ENCODE peak calls at places on chromosomes 11 and 22, in seven cellular contexts. One of them, this sample, is unnamed.

GRCh38 chr11:79314906-79315689 is 125.7 kb downstream of the TENM4 start:
- DNase-seq in RCC 7860: no peak
- DNase-seq in ureter: no peak
- DNase-seq in activated T-helper 9 cell treated with anti-CD3 and anti-CD28 coated beads, Interleukin-2, amount 50 U/mL, for 16 hours: no peak
- DNase-seq in GM12891: no peak
- DNase-seq in foreskin fibroblast: peak; percentile 21
- DNase-seq in AG10803: peak; percentile 11
- DNase-seq in this sample: peak; percentile 36

GRCh38 chr11:34425360-34425759 is 13.4 kb upstream of the CAT start:
- DNase-seq in RCC 7860: no peak
- DNase-seq in ureter: no peak
- DNase-seq in activated T-helper 9 cell treated with anti-CD3 and anti-CD28 coated beads, Interleukin-2, amount 50 U/mL, for 16 hours: no peak
- DNase-seq in GM12891: no peak
- DNase-seq in foreskin fibroblast: no peak
- DNase-seq in AG10803: no peak
- DNase-seq in this sample: no peak

GRCh38 chr11:122850076-122850631 is 11.9 kb downstream of the CRTAM start:
- DNase-seq in RCC 7860: peak; percentile 88
- DNase-seq in ureter: no peak
- DNase-seq in activated T-helper 9 cell treated with anti-CD3 and anti-CD28 coated beads, Interleukin-2, amount 50 U/mL, for 16 hours: peak; percentile 6
- DNase-seq in GM12891: no peak
- DNase-seq in foreskin fibroblast: peak; percentile 44
- DNase-seq in AG10803: no peak
- DNase-seq in this sample: no peak

GRCh38 chr22:20724676-20725454 is 49.0 kb upstream of the SERPIND1 start:
- DNase-seq in RCC 7860: no peak
- DNase-seq in ureter: no peak
- DNase-seq in activated T-helper 9 cell treated with anti-CD3 and anti-CD28 coated beads, Interleukin-2, amount 50 U/mL, for 16 hours: no peak
- DNase-seq in GM12891: no peak
- DNase-seq in foreskin fibroblast: no peak
- DNase-seq in AG10803: no peak
- DNase-seq in this sample: no peak

GRCh38 chr11:2498750-2499149 is 53.9 kb downstream of the KCNQ1 start:
- DNase-seq in RCC 7860: no peak
- DNase-seq in ureter: no peak
- DNase-seq in activated T-helper 9 cell treated with anti-CD3 and anti-CD28 coated beads, Interleukin-2, amount 50 U/mL, for 16 hours: no peak
- DNase-seq in GM12891: no peak
- DNase-seq in foreskin fibroblast: no peak
- DNase-seq in AG10803: no peak
- DNase-seq in this sample: no peak

GRCh38 chr11:36015806-36016205 is 71.9 kb downstream of the LDLRAD3 start:
- DNase-seq in RCC 7860: no peak
- DNase-seq in ureter: no peak
- DNase-seq in activated T-helper 9 cell treated with anti-CD3 and anti-CD28 coated beads, Interleukin-2, amount 50 U/mL, for 16 hours: no peak
- DNase-seq in GM12891: no peak
- DNase-seq in foreskin fibroblast: no peak
- DNase-seq in AG10803: no peak
- DNase-seq in this sample: no peak

GRCh38 chr22:47013861-47014635 is 251.6 kb downstream of the TBC1D22A start:
- DNase-seq in RCC 7860: no peak
- DNase-seq in ureter: no peak
- DNase-seq in activated T-helper 9 cell treated with anti-CD3 and anti-CD28 coated beads, Interleukin-2, amount 50 U/mL, for 16 hours: no peak
- DNase-seq in GM12891: no peak
- DNase-seq in foreskin fibroblast: no peak
- DNase-seq in AG10803: no peak
- DNase-seq in this sample: no peak

GRCh38 chr11:68817554-68817953 is 24.2 kb downstream of the CPT1A start:
- DNase-seq in RCC 7860: no peak
- DNase-seq in ureter: no peak
- DNase-seq in activated T-helper 9 cell treated with anti-CD3 and anti-CD28 coated beads, Interleukin-2, amount 50 U/mL, for 16 hours: no peak
- DNase-seq in GM12891: no peak
- DNase-seq in foreskin fibroblast: no peak
- DNase-seq in AG10803: no peak
- DNase-seq in this sample: no peak

GRCh38 chr22:22878801-22879674 is 8.6 kb upstream of the IGLL5 start:
- DNase-seq in RCC 7860: no peak
- DNase-seq in ureter: peak; percentile 23
- DNase-seq in activated T-helper 9 cell treated with anti-CD3 and anti-CD28 coated beads, Interleukin-2, amount 50 U/mL, for 16 hours: no peak
- DNase-seq in GM12891: no peak
- DNase-seq in foreskin fibroblast: no peak
- DNase-seq in AG10803: no peak
- DNase-seq in this sample: no peak

GRCh38 chr11:116199182-116199581 is 573.6 kb downstream of the BUD13 start:
- DNase-seq in RCC 7860: no peak
- DNase-seq in ureter: no peak
- DNase-seq in activated T-helper 9 cell treated with anti-CD3 and anti-CD28 coated beads, Interleukin-2, amount 50 U/mL, for 16 hours: no peak
- DNase-seq in GM12891: no peak
- DNase-seq in foreskin fibroblast: no peak
- DNase-seq in AG10803: no peak
- DNase-seq in this sample: no peak

GRCh38 chr11:8871283-8871775 is 39.7 kb upstream of the AKIP1 start:
- DNase-seq in RCC 7860: peak; percentile 35
- DNase-seq in ureter: peak; percentile 75
- DNase-seq in activated T-helper 9 cell treated with anti-CD3 and anti-CD28 coated beads, Interleukin-2, amount 50 U/mL, for 16 hours: no peak
- DNase-seq in GM12891: no peak
- DNase-seq in foreskin fibroblast: peak; percentile 95
- DNase-seq in AG10803: peak; percentile 94
- DNase-seq in this sample: peak; percentile 70

GRCh38 chr11:102513869-102514268 is 16.7 kb downstream of the MMP7 start:
- DNase-seq in RCC 7860: no peak
- DNase-seq in ureter: peak; percentile 78
- DNase-seq in activated T-helper 9 cell treated with anti-CD3 and anti-CD28 coated beads, Interleukin-2, amount 50 U/mL, for 16 hours: no peak
- DNase-seq in GM12891: no peak
- DNase-seq in foreskin fibroblast: peak; percentile 79
- DNase-seq in AG10803: peak; percentile 51
- DNase-seq in this sample: peak; percentile 48

GRCh38 chr11:7657306-7658025 is 15.8 kb downstream of the CYB5R2 start:
- DNase-seq in RCC 7860: peak; percentile 24
- DNase-seq in ureter: peak; percentile 58
- DNase-seq in activated T-helper 9 cell treated with anti-CD3 and anti-CD28 coated beads, Interleukin-2, amount 50 U/mL, for 16 hours: no peak
- DNase-seq in GM12891: no peak
- DNase-seq in foreskin fibroblast: peak; percentile 87
- DNase-seq in AG10803: peak; percentile 80
- DNase-seq in this sample: peak; percentile 61

GRCh38 chr22:38266120-38266519 is 6.7 kb downstream of the TMEM184B start:
- DNase-seq in RCC 7860: no peak
- DNase-seq in ureter: no peak
- DNase-seq in activated T-helper 9 cell treated with anti-CD3 and anti-CD28 coated beads, Interleukin-2, amount 50 U/mL, for 16 hours: no peak
- DNase-seq in GM12891: no peak
- DNase-seq in foreskin fibroblast: no peak
- DNase-seq in AG10803: no peak
- DNase-seq in this sample: no peak

GRCh38 chr11:27076121-27076589 is 35.5 kb downstream of the BBOX1 start:
- DNase-seq in RCC 7860: no peak
- DNase-seq in ureter: peak; percentile 46
- DNase-seq in activated T-helper 9 cell treated with anti-CD3 and anti-CD28 coated beads, Interleukin-2, amount 50 U/mL, for 16 hours: no peak
- DNase-seq in GM12891: no peak
- DNase-seq in foreskin fibroblast: no peak
- DNase-seq in AG10803: no peak
- DNase-seq in this sample: no peak

GRCh38 chr11:46920709-46921108 is 2.4 kb upstream of the LRP4 start:
- DNase-seq in RCC 7860: peak; percentile 97
- DNase-seq in ureter: no peak
- DNase-seq in activated T-helper 9 cell treated with anti-CD3 and anti-CD28 coated beads, Interleukin-2, amount 50 U/mL, for 16 hours: no peak
- DNase-seq in GM12891: no peak
- DNase-seq in foreskin fibroblast: peak; percentile 99
- DNase-seq in AG10803: peak; percentile 98
- DNase-seq in this sample: peak; percentile 91